ENCODE peak calls at places on chromosome 13, in five cellular contexts. V is WTC11, J is endothelial cell of umbilical vein, N is mammary epithelial cell, G is colonic mucosa. F is an unnamed sample.

GRCh38 chr13:34137200-34137599 is 319.3 kb downstream of the RFC3 start:
- DNase-seq in G (no peak), N (no peak), V (no peak), J (no peak), F (no peak)

GRCh38 chr13:26324294-26324693 is 70.4 kb downstream of the CDK8 start:
- DNase-seq in J (peak), G (no peak), N (no peak), V (no peak), F (no peak)

GRCh38 chr13:55214851-55215345 is 1925.8 kb upstream of the PRR20A start:
- DNase-seq in V (no peak), N (no peak), G (no peak), J (no peak), F (no peak)

GRCh38 chr13:67650471-67650870 is 420.3 kb upstream of the PCDH9 start:
- DNase-seq in V (no peak), G (no peak), J (no peak), N (no peak), F (no peak)

GRCh38 chr13:94707400-94708021 is 4.8 kb downstream of the SOX21 start:
- DNase-seq in N (no peak), V (peak), J (no peak), G (no peak), F (no peak)

GRCh38 chr13:24678151-24678550 is 2.1 kb upstream of the ATP12A start:
- DNase-seq in J (no peak), G (no peak), V (no peak), N (no peak), F (no peak)

GRCh38 chr13:72622546-72622945 is 104.9 kb downstream of the MZT1 start:
- DNase-seq in G (no peak), N (peak), V (no peak), J (no peak), F (no peak)

GRCh38 chr13:73061478-73062275 is 2.9 kb downstream of the KLF5 start:
- DNase-seq in G (peak), J (no peak), V (no peak), N (peak), F (no peak)

GRCh38 chr13:20911037-20911436 is 8.5 kb upstream of the XPO4 start:
- DNase-seq in N (no peak), V (no peak), G (no peak), J (no peak), F (no peak)

DNA sequence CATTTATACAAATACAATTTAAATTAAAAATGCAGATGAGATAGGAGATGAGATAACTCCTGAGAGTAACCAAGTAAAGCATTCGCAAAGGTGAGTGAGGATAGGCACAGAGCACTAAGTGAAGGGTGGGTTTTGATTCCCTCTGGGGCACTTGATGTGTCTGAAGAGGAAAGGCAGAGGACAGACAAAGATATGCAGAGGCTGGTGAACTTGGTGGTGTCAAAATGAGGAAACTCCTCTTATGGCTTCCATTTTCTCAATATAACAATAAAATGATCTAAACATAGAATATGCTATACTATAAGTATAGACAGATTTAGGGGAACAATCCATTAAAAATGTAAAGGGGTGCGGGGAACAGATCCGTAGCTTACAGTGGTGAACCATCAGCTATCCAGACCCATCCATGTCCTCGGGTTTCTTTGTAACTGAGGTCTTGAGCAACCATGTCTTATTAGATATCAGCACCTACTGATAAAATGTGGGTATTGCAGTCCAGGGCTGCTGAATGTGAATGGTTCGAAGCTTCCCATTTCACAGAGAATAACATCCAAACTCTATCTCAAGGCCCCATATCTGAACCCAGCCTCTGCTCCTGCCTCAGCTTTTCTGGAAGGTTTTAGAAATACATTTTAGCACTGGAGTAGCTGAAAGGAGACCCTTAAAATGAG is 73.9 kb upstream of the SLC10A2 start:
- DNase-seq in G (no peak), N (peak), V (peak), J (no peak), F (no peak)
- TF ChIP-seq CTCF in G (peak), N (peak), V (peak), J (no peak), F (no peak)

GRCh38 chr13:99446242-99446641 is 55.0 kb upstream of the TM9SF2 start:
- DNase-seq in J (no peak), N (no peak), V (peak), G (no peak), F (no peak)
- TF ChIP-seq CTCF in J (no peak), N (peak), V (no peak), G (no peak), F (no peak)

GRCh38 chr13:98592353-98592740 is 15.4 kb upstream of the STK24 start:
- DNase-seq in G (no peak), J (no peak), V (no peak), N (no peak), F (no peak)

GRCh38 chr13:98595134-98595533 is 18.2 kb upstream of the STK24 start:
- DNase-seq in V (no peak), N (no peak), G (no peak), J (no peak), F (no peak)

GRCh38 chr13:98599502-98600328 is 22.8 kb upstream of the STK24 start:
- DNase-seq in J (no peak), G (no peak), N (no peak), V (no peak), F (no peak)

DNA sequence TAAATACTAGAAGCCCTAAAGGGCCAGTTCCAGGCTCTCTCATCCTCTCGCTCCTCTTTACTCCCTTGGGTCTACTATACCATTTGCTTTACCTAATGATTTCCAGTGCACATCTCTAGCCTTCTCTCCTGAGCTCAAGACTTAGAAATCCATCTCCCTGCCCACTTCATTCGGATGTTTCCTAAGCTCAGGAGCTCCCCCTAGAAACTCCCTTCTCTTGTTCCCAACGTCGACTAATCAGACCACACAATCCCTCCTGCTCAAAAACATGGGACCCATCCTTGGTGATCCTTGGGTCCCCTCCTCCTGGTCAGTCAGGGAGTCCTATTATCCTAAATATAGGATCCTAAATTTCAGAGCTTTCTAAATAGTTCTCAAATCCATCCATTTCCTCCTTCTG is 21.1 kb upstream of the STK24 start:
- DNase-seq in N (no peak), G (no peak), J (peak), V (no peak), F (no peak)
- TF ChIP-seq CTCF in N (peak), G (no peak), J (peak), V (no peak), F (no peak)

DNA sequence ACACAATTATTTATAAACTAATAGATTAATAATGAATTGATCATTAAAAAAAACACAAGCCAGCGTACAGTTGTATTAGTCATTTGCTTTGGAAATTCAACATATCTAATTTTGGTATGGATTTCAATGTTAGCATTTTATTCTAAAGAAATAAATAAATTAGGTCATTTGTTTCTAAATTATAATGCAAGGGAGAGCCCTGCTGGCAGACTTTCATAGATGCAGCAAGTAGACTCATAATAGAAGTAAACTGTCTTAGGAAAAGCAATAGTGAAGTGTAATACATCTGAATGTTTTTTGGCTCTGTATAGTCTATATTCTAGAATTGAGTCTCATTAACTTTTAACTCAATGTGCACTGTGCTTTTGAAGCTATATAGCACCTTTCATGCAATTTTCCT is 982.4 kb upstream of the MIR17HG start:
- DNase-seq in G (no peak), V (no peak), J (no peak), N (peak), F (no peak)
- TF ChIP-seq CTCF in G (no peak), V (no peak), J (no peak), N (peak), F (no peak)

DNA sequence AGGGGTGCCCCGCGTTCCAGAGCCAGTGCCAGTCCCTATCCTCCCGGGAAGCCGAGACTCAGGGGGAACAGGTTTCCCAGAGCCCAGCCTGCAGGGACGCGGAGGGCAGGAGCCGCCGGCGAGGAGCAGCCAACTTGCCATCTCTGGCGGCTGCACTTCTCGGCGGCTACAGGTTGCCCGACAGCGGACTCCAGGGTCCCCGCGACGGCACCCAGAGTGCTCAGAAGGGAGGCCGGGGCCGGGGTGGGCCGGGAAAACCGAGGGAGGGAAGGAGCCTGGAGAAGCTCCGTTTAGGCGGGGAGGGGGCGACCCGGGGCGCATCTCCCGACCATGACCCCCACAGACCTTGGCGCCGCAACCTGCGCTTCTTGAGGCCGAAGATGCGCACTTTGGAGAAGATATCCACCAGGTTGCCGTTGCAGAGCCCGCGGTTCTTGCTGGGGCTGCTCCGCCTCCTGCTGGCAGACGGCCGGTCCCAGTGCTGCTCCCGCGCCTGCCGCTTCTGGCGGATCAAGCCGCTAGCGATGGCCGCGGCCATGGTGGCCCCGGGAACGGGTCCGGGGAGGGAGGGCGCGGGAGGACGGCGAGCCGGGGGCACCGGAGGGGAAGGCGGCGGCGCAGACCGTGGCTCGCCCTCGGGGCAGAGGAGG is 463.8 kb downstream of the ITGBL1 start:
- DNase-seq in V (peak), J (no peak), G (no peak), N (peak), F (no peak)
- TF ChIP-seq CTCF in V (no peak), J (peak), G (no peak), N (peak), F (no peak)

DNA sequence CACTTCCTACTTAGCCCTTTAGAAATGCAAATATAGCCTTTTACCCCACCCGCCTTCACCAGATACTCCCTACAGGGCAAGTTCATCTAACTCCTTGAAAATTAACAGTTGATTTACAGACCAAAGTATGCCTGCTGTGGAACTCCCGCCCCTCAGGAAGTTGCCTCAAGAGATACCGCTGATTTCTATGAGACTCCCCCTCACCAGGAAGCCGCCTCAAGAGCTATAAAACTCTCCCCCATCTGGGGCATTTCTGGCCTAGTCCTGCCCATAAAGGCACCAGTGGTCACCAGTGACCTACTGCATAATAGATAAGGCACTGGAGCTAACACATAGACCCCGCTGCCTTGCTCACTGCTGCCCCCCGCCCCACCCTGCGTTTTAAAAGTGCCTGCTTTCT is 201.7 kb upstream of the UBL3 start:
- DNase-seq in J (no peak), G (no peak), V (peak), N (no peak), F (no peak)
- TF ChIP-seq CTCF in J (no peak), G (no peak), V (no peak), N (no peak), F (no peak)

DNA sequence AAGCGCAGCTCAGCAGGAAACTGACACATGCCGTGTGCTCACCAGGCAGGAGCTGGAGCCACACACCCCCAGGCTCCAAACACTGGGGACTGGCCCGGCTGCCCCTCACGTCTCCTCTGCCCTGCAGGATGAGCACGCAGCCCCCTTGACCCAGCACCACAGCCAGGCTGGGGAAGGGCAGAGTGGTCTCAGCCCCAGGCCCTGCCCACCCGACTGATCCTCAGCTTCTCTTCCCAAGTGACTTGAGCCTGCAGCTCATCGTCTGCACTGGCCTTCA is 20.3 kb downstream of the GRTP1 start:
- DNase-seq in J (no peak), G (no peak), V (no peak), N (no peak), F (no peak)
- TF ChIP-seq CTCF in J (no peak), G (no peak), V (no peak), N (no peak), F (no peak)